ENCODE peak calls at places on chromosomes 2 and 18, in six cellular contexts. U, Y, G, Q, W and F are unnamed samples.

GRCh38 chr2:187851955-187852624 is 297.9 kb upstream of the TFPI start:
- DNase-seq in U (no peak), Y (no peak), G (no peak), Q (no peak), W (no peak), F (no peak)

GRCh38 chr2:158586491-158586890 is 129.7 kb downstream of the PKP4 start:
- DNase-seq in U (no peak), Y (no peak), G (peak), Q (no peak), W (no peak), F (peak)

GRCh38 chr2:165958313-165958712 is 4.7 kb upstream of the TTC21B start:
- DNase-seq in U (no peak), Y (no peak), G (no peak), Q (no peak), W (no peak), F (no peak)

GRCh38 chr2:186460465-186460864 is 25.6 kb upstream of the ZC3H15 start:
- DNase-seq in U (no peak), Y (no peak), G (peak), Q (no peak), W (peak), F (peak)

GRCh38 chr18:5628512-5629255 is 84.9 kb upstream of the EPB41L3 start:
- DNase-seq in U (no peak), Y (no peak), G (peak), Q (no peak), W (peak), F (peak)

GRCh38 chr2:65300134-65300771 is 72.6 kb downstream of the ACTR2 start:
- DNase-seq in U (no peak), Y (no peak), G (peak), Q (no peak), W (no peak), F (peak)

GRCh38 chr18:79427368-79428225 is 31.9 kb downstream of the NFATC1 start:
- DNase-seq in U (no peak), Y (no peak), G (no peak), Q (no peak), W (no peak), F (no peak)

GRCh38 chr2:242098445-242099128 is 229.1 kb downstream of the RTP5 start:
- DNase-seq in U (no peak), Y (peak), G (no peak), Q (no peak), W (no peak), F (no peak)

GRCh38 chr2:160245614-160246156 is 45.6 kb upstream of the ITGB6 start:
- DNase-seq in U (no peak), Y (no peak), G (no peak), Q (no peak), W (no peak), F (no peak)
- TF ChIP-seq CTCF in U (no peak), Y (no peak), G (no peak), Q (no peak), W (no peak), F (no peak)

DNA sequence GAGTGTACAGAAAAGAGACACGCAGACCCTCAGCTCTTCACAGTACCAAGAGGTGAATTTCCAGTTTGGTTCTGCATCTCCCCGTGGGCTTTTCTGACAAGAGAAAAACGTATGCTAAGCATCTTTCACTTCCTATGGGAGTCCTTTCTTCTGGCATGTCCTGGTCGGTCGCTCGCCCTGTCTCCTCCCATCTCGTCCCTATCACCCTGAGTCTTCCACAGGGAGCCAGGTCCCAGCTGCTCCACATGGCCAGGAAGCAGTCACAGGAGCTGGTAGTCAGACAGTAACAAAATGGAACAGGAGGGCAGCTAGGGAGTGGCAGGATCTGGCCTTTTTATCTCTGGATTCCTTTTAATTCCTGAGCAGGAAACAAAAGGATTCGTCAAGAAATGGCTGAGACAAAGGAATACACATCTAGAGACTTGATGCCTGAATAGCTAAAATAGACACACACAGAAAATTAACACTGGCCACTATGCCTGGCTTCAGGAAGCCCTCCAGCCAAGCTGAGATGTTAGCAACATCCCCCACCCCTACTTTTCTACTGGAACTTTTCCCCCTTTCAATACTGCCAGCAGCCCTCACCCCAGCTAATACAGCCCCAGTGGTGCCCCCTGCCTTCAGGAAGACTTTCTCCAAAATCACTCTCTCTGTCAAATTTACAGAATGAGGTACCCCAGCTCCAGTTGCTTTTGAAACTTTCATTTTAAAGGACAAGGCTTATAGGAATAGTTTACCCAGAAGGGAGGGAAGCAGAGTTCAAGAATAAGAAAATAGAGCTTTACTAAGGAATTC is 136.1 kb downstream of the DNER start:
- DNase-seq in U (no peak), Y (no peak), G (no peak), Q (no peak), W (peak), F (no peak)
- TF ChIP-seq CTCF in U (no peak), Y (no peak), G (no peak), Q (no peak), W (peak), F (peak)

DNA sequence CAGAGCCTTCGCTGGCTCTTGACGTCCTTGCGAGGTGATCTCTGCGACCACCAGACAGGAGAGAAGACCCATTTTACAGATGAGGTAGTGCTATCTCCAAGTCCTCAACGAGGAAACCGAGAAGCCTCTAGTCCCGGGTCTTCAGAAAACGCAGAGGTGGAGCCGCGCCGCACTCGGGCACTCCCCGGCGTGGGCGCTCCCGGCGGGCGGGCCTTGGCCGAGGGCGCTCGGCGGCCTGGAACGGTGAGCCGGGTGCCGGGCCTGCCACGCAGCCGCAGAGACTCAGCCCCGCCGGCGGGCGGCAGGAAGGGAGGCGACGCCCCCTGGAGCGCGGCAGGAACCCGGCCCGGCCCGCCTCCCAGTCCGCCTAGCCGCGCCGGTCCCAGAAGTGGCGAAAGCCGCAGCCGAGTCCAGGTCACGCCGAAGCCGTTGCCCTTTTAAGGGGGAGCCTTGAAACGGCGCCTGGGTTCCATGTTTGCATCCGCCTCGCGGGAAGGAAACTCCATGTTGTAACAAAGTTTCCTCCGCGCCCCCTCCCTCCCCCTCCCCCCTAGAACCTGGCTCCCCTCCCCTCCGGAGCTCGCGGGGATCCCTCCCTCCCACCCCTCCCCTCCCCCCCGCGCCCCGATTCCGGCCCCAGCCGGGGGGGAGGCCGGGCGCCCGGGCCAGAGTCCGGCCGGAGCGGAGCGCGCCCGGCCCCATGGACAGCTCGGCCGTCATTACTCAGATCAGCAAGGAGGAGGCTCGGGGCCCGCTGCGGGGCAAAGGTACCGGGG is at the start of gene CTDSP1:
- DNase-seq in U (no peak), Y (peak), G (peak), Q (peak), W (peak), F (peak)
- TF ChIP-seq CTCF in U (no peak), Y (no peak), G (no peak), Q (no peak), W (peak), F (no peak)

DNA sequence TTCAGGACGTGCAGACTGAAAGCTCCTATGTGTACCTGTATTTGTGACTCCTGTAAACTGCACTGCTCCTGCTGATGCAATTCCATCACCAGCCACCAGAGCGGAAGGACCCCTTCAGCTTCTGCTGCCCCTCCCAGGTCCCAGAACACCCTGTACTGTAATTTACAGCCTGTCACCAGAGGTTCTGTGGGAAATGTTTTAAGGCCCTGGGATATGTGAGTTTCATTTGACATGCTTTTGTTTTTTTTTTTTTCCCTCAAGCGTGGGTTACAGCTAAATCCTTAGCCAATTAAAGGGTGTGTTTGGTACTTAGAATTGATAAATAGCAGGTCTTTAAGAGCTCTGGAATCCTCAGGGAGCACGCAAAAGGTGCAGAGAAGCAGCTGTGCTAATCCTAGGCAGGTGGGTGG is 79.4 kb downstream of the KCTD1 start:
- DNase-seq in U (no peak), Y (peak), G (no peak), Q (no peak), W (peak), F (no peak)
- TF ChIP-seq CTCF in U (peak), Y (peak), G (peak), Q (peak), W (peak), F (peak)

DNA sequence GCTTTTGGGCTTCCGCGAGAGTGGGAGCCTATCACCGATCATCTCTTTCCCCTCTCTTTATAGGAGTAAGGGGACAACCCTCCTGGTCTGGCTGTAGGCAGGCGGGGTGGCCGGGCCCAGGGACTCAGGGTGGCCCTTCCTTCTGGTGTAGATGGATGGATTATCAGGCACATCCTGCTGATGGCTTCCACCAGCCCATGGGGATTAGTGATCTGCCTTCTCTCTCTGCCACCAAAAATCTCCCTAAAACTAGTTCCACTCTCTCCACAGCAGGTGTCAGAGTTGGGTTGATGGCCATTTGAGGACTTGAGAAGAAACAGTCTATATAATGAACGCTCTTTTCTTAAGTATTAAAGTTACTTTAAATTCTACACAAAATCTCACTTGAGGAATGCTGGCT is 37.4 kb downstream of the NCK2 start:
- DNase-seq in U (no peak), Y (no peak), G (no peak), Q (no peak), W (no peak), F (no peak)
- TF ChIP-seq CTCF in U (no peak), Y (no peak), G (no peak), Q (no peak), W (peak), F (peak)